ENCODE peak calls at places on chromosomes 16 and 17, in eight cellular contexts. Q is fibroblast of mammary gland, S is left ventricle myocardium inferior, K is heart right ventricle, J is thoracic aorta, O is mucosa of descending colon, V is epithelial cell of esophagus, Z is breast epithelium. C is an unnamed sample.

GRCh38 chr17:73297934-73298861 is 13.6 kb downstream of the CDC42EP4 start:
- DNase-seq in Q (no peak), S (no peak), K (no peak), J (no peak), O (no peak), V (no peak), Z (no peak), C (no peak)

GRCh38 chr17:45009676-45010467 is 41.6 kb downstream of the DCAKD start:
- DNase-seq in Q (no peak), S (no peak), K (no peak), J (no peak), O (no peak), V (no peak), Z (no peak), C (no peak)

GRCh38 chr17:80364091-80364691 is 50.8 kb upstream of the ENDOV start:
- DNase-seq in Q (peak; percentile 12), S (no peak), K (no peak), J (no peak), O (peak; percentile 15), V (peak; percentile 80), Z (peak; percentile 50), C (peak; percentile 24)

GRCh38 chr17:28570716-28571254 is 539 bp downstream of the PIGS start:
- DNase-seq in Q (no peak), S (peak; percentile 25), K (peak; percentile 19), J (no peak), O (peak; percentile 62), V (peak; percentile 36), Z (no peak), C (no peak)

GRCh38 chr17:32341141-32341856 is 674 bp downstream of the C17orf75 start:
- DNase-seq in Q (peak; percentile 28), S (no peak), K (no peak), J (no peak), O (peak; percentile 45), V (peak; percentile 47), Z (no peak), C (peak; percentile 19)

GRCh38 chr16:57134982-57135381 is 42.6 kb downstream of the CPNE2 start:
- DNase-seq in Q (no peak), S (no peak), K (no peak), J (no peak), O (peak; percentile 79), V (peak; percentile 7), Z (no peak), C (no peak)

GRCh38 chr17:40350410-40351184 is 13.9 kb downstream of the GJD3 start:
- DNase-seq in Q (peak; percentile 35), S (no peak), K (no peak), J (no peak), O (no peak), V (no peak), Z (no peak), C (no peak)

GRCh38 chr16:67833035-67833417 is 9.1 kb upstream of the THAP11 start:
- DNase-seq in Q (peak; percentile 81), S (no peak), K (no peak), J (no peak), O (no peak), V (peak; percentile 90), Z (no peak), C (peak; percentile 74)

GRCh38 chr17:81551458-81552243 is 502 bp downstream of the FAAP100 start:
- DNase-seq in Q (peak; percentile 44), S (no peak), K (peak; percentile 27), J (no peak), O (peak; percentile 46), V (peak; percentile 24), Z (no peak), C (no peak)

GRCh38 chr17:40577611-40578065 is 12.4 kb upstream of the CCR7 start:
- DNase-seq in Q (no peak), S (no peak), K (no peak), J (no peak), O (no peak), V (no peak), Z (no peak), C (no peak)

GRCh38 chr16:17076121-17076757 is 394.5 kb downstream of the XYLT1 start:
- DNase-seq in Q (no peak), S (no peak), K (no peak), J (no peak), O (no peak), V (no peak), Z (no peak), C (no peak)

GRCh38 chr17:82936768-82937171 is 96.9 kb upstream of the ZNF750 start:
- DNase-seq in Q (no peak), S (peak; percentile 12), K (peak; percentile 6), J (no peak), O (no peak), V (no peak), Z (peak; percentile 47), C (no peak)

GRCh38 chr17:8253801-8254200 is 4.7 kb downstream of the PFAS start:
- DNase-seq in Q (peak; percentile 16), S (no peak), K (no peak), J (no peak), O (peak; percentile 42), V (peak; percentile 33), Z (no peak), C (no peak)

GRCh38 chr17:48259710-48260291 is 152.2 kb downstream of the SNX11 start:
- DNase-seq in Q (peak; percentile 43), S (no peak), K (no peak), J (no peak), O (peak; percentile 43), V (peak; percentile 56), Z (no peak), C (no peak)

GRCh38 chr17:48262982-48263586 is 155.5 kb downstream of the SNX11 start:
- DNase-seq in Q (peak; percentile 25), S (no peak), K (no peak), J (no peak), O (no peak), V (peak; percentile 27), Z (no peak), C (no peak)

GRCh38 chr17:48258317-48258716 is 150.8 kb downstream of the SNX11 start:
- DNase-seq in Q (no peak), S (no peak), K (no peak), J (no peak), O (no peak), V (no peak), Z (no peak), C (no peak)

GRCh38 chr17:48261297-48261880 is 153.8 kb downstream of the SNX11 start:
- DNase-seq in Q (peak; percentile 28), S (no peak), K (no peak), J (no peak), O (peak; percentile 47), V (peak; percentile 33), Z (no peak), C (no peak)
- TF ChIP-seq CTCF in Q (peak; percentile 52), S (peak; percentile 46), K (no peak), J (no peak), O (peak; percentile 14), V (peak; percentile 58), Z (no peak), C (peak; percentile 56)

DNA sequence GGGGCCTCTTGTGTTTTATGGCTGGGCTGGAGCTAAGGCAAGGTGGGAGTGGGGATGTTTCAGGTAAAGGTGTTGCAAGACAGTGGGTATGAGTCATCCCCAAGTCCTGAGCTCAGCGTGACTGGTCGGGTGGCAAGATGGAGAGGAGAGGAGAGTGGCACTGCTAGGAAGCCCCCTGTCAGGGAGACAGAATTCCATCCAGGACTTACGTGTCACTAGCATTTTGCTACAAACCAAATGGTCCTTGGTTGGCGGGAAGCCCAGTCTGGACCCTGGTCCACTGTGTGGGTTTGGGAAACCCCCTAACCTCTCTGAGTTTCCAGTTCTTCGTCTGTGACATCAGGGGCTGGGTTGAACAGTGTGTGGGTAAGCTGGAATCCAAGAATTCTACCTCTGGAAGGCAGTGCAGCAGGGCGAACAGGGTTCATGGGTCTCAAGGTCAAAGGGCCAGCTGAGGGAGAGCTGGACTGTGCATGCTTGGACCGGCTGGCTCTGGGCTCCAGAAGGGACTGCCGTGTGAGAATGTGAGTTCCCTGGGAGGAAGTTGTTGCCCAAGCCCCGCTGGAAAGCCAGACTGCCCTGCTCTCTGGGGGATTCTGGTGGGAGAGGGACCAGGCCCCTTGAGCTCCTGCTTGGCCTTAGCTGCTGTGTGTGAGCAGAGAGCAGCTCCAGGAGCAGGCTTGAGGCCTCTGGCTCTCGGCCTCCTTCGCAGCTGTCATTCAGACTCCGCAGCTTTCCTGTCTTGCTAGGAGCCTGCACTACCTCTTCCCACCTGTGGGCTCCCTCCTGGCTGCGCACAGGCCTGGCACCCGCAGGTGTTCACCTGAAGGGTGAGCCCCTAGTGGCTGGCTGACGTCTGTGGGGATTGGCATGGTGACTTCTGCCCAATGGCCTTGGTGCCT is 84.5 kb downstream of the NT5M start:
- DNase-seq in Q (no peak), S (no peak), K (peak; percentile 35), J (no peak), O (peak; percentile 76), V (peak; percentile 85), Z (no peak), C (peak; percentile 70)
- TF ChIP-seq CTCF in Q (peak; percentile 7), S (no peak), K (no peak), J (no peak), O (peak; percentile 76), V (peak; percentile 63), Z (peak; percentile 37), C (peak; percentile 85)

GRCh38 chr17:2071421-2072281 is 16.7 kb downstream of the HIC1 start:
- DNase-seq in Q (peak; percentile 21), S (peak; percentile 82), K (peak; percentile 83), J (no peak), O (no peak), V (peak; percentile 37), Z (no peak), C (no peak)

GRCh38 chr17:2077040-2077439 is 22.1 kb downstream of the HIC1 start:
- DNase-seq in Q (no peak), S (no peak), K (no peak), J (no peak), O (no peak), V (no peak), Z (no peak), C (no peak)

GRCh38 chr17:2076461-2076984 is 21.6 kb downstream of the HIC1 start:
- DNase-seq in Q (peak; percentile 28), S (no peak), K (no peak), J (no peak), O (no peak), V (no peak), Z (no peak), C (no peak)

GRCh38 chr17:2074919-2075318 is 20.0 kb downstream of the HIC1 start:
- DNase-seq in Q (no peak), S (no peak), K (no peak), J (no peak), O (no peak), V (no peak), Z (no peak), C (no peak)

GRCh38 chr17:2075336-2076056 is 20.6 kb downstream of the HIC1 start:
- DNase-seq in Q (peak; percentile 53), S (no peak), K (peak; percentile 58), J (no peak), O (no peak), V (no peak), Z (no peak), C (no peak)
- TF ChIP-seq CTCF in Q (peak; percentile 2), S (peak; percentile 40), K (no peak), J (no peak), O (no peak), V (no peak), Z (no peak), C (peak; percentile 18)

DNA sequence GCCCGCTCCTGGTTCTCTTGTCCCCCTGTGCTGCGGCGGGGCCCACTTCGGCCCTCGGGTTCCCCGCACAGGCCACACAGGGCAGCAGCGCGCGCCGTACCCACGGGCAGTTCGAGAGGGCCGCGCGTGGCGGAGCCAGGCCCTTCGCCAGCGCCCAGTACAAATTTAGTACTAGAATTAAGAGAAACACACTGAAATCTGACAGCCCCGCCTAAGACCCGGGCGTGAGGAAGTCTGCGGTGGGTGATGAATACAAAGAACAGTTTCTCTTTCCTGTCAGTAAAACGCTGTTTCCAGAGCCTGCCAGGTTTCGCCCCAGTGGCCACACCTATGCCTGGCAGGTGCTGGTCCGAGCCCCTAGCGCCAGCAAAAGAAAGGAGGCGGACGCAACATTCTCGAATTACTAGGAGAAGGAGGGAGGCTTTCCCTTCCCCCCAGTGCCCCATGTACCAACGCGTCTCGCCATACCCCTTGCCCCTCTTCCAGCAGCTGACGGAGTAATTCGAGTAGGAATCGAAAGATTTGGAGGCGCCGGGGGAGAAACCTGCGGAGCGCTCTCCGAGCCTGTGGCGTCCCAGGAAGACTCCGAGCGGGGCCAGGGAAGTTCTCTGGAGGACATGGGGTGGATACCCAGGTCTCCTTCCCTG is 591 bp upstream of the SLFN5 start:
- DNase-seq in Q (peak; percentile 33), S (peak; percentile 35), K (peak; percentile 33), J (no peak), O (peak; percentile 83), V (peak; percentile 91), Z (peak; percentile 77), C (peak; percentile 80)
- TF ChIP-seq CTCF in Q (no peak), S (peak; percentile 54), K (no peak), J (peak; percentile 25), O (peak; percentile 57), V (peak; percentile 58), Z (peak; percentile 85), C (peak; percentile 55)